ENCODE peak calls at places on chromosomes 16 and 17, in six cellular contexts. O, Z, V, D, K and C are unnamed samples.

GRCh38 chr17:80416260-80416939 is 1.4 kb downstream of the ENDOV start:
- DNase-seq in D (no peak), K (no peak), V (no peak), O (no peak), Z (no peak), C (no peak)

GRCh38 chr17:78226752-78227454 is 4.5 kb upstream of the TMEM235 start:
- DNase-seq in Z (no peak), D (peak), V (no peak), O (no peak), K (no peak), C (no peak)

GRCh38 chr16:1989209-1989825 is 453 bp upstream of the SYNGR3 start:
- DNase-seq in D (no peak), V (no peak), O (no peak), Z (no peak), K (no peak), C (no peak)

GRCh38 chr17:68344701-68345136 is 53.4 kb downstream of the ARSG start:
- DNase-seq in V (peak), O (no peak), Z (no peak), D (no peak), K (no peak), C (peak)

GRCh38 chr16:68644303-68644702 is 807 bp upstream of the CDH3 start:
- DNase-seq in O (no peak), D (no peak), Z (no peak), V (no peak), K (no peak), C (no peak)

GRCh38 chr17:10683853-10684252 is 13.5 kb downstream of the SCO1 start:
- DNase-seq in V (no peak), K (no peak), D (peak), O (no peak), Z (no peak), C (peak)

GRCh38 chr16:56944954-56945839 is 13.3 kb downstream of the HERPUD1 start:
- DNase-seq in V (no peak), K (no peak), D (no peak), O (no peak), Z (no peak), C (peak)

GRCh38 chr16:13316008-13316407 is 414.6 kb downstream of the SHISA9 start:
- DNase-seq in D (peak), V (no peak), O (no peak), K (no peak), Z (no peak), C (peak)

GRCh38 chr16:67843343-67843765 is 1.2 kb downstream of the THAP11 start:
- DNase-seq in Z (no peak), V (no peak), K (no peak), D (no peak), O (no peak), C (no peak)

GRCh38 chr16:396199-396598 is 800 bp upstream of the NME4 start:
- DNase-seq in D (no peak), V (no peak), K (no peak), O (no peak), Z (no peak), C (no peak)

GRCh38 chr17:59547131-59547915 is 18.1 kb upstream of the DHX40 start:
- DNase-seq in D (no peak), Z (no peak), V (no peak), K (no peak), O (no peak), C (no peak)

GRCh38 chr17:63542942-63543821 is 7.1 kb upstream of the DCAF7 start:
- DNase-seq in D (no peak), Z (no peak), K (no peak), O (no peak), V (no peak), C (no peak)

GRCh38 chr17:74274060-74274702 is at the start of gene DNAI2:
- DNase-seq in D (no peak), K (no peak), V (peak), O (no peak), Z (no peak), C (no peak)

GRCh38 chr17:74325743-74326379 is at the start of gene KIF19:
- DNase-seq in V (peak), K (peak), O (no peak), D (no peak), Z (no peak), C (no peak)

GRCh38 chr17:75209061-75209460 is 3.6 kb downstream of the NUP85 start:
- DNase-seq in K (no peak), O (no peak), D (no peak), V (no peak), Z (no peak), C (no peak)

GRCh38 chr17:35773674-35774425 is 13.2 kb downstream of the C17orf50 start:
- DNase-seq in Z (no peak), V (no peak), D (no peak), O (peak), K (no peak), C (no peak)

GRCh38 chr17:7634384-7634783 is 4.4 kb downstream of the SHBG start:
- DNase-seq in K (no peak), Z (no peak), V (no peak), O (no peak), D (peak), C (peak)

GRCh38 chr16:68233835-68234187 is 2.1 kb downstream of the ESRP2 start:
- DNase-seq in D (no peak), Z (no peak), O (no peak), K (no peak), V (no peak), C (no peak)

GRCh38 chr16:21997693-21998480 is 3.0 kb downstream of the PDZD9 start:
- DNase-seq in O (no peak), K (no peak), D (no peak), Z (no peak), V (no peak), C (no peak)

GRCh38 chr17:10099051-10099571 is 99.3 kb downstream of the GAS7 start:
- DNase-seq in D (no peak), O (no peak), K (no peak), V (no peak), Z (no peak), C (no peak)

GRCh38 chr17:10738516-10739258 is 8.9 kb upstream of the TMEM220 start:
- DNase-seq in O (no peak), Z (no peak), D (no peak), K (no peak), V (no peak), C (no peak)

GRCh38 chr17:41680426-41681040 is 8.2 kb upstream of the EIF1 start:
- DNase-seq in Z (no peak), O (no peak), K (no peak), D (no peak), V (no peak), C (no peak)

GRCh38 chr17:14333506-14333905 is 32.6 kb downstream of the HS3ST3B1 start:
- DNase-seq in V (no peak), O (no peak), Z (no peak), D (no peak), K (no peak), C (no peak)

GRCh38 chr17:34658796-34659195 is 79.4 kb downstream of the TMEM132E start:
- DNase-seq in V (no peak), O (no peak), K (no peak), D (no peak), Z (no peak), C (no peak)